ENCODE peak calls at places on chromosomes 4 and X, in seven cellular contexts. U is lower lobe of right lung, G is ovary, E is left lung, I is left ventricle myocardium inferior, Z is endothelial cell of umbilical vein, Q is NT2/D1. O is an unnamed sample.

GRCh38 chrX:149198980-149199732 is 305.9 kb downstream of the IDS start:
- DNase-seq in U (no peak), G (no peak), E (no peak), I (no peak), Z (no peak), Q (no peak), O (no peak)

GRCh38 chr4:150248181-150248580 is 169.9 kb downstream of the DCLK2 start:
- DNase-seq in U (no peak), G (no peak), E (no peak), I (no peak), Z (no peak), Q (no peak), O (no peak)

GRCh38 chr4:53990641-53991040 is 73.8 kb downstream of the CHIC2 start:
- DNase-seq in U (no peak), G (no peak), E (no peak), I (no peak), Z (peak; percentile 38), Q (no peak), O (no peak)

GRCh38 chrX:152912121-152912520 is 14.3 kb downstream of the ZNF185 start:
- DNase-seq in U (no peak), G (no peak), E (no peak), I (no peak), Z (no peak), Q (no peak), O (peak; percentile 75)

GRCh38 chr4:121138014-121138413 is 26.1 kb downstream of the TNIP3 start:
- DNase-seq in U (no peak), G (no peak), E (no peak), I (no peak), Z (no peak), Q (no peak), O (no peak)

GRCh38 chrX:153582896-153583295 is 16.0 kb downstream of the CCNQ start:
- DNase-seq in U (peak; percentile 50), G (no peak), E (no peak), I (peak; percentile 24), Z (peak; percentile 25), Q (no peak), O (peak; percentile 51)

GRCh38 chr4:48779095-48779997 is 733 bp downstream of the FRYL start:
- DNase-seq in U (peak; percentile 82), G (peak; percentile 75), E (peak; percentile 93), I (peak; percentile 77), Z (peak; percentile 69), Q (peak; percentile 13), O (peak; percentile 79)

GRCh38 chr4:163915896-163916295 is 421.4 kb downstream of the TMA16 start:
- DNase-seq in U (no peak), G (no peak), E (no peak), I (no peak), Z (no peak), Q (no peak), O (no peak)

GRCh38 chr4:147799986-147800555 is 68.2 kb downstream of the ARHGAP10 start:
- DNase-seq in U (no peak), G (no peak), E (no peak), I (no peak), Z (no peak), Q (no peak), O (peak; percentile 10)

GRCh38 chrX:16310326-16310725 is 143.0 kb downstream of the MAGEB17 start:
- DNase-seq in U (no peak), G (no peak), E (no peak), I (no peak), Z (no peak), Q (no peak), O (no peak)

GRCh38 chr4:40621229-40621591 is 8.5 kb downstream of the RBM47 start:
- DNase-seq in U (no peak), G (no peak), E (no peak), I (no peak), Z (no peak), Q (no peak), O (no peak)

GRCh38 chrX:107630031-107630689 is 1.9 kb downstream of the PRPS1 start:
- DNase-seq in U (no peak), G (no peak), E (no peak), I (no peak), Z (no peak), Q (no peak), O (no peak)

GRCh38 chr4:143421609-143422008 is 84.9 kb downstream of the GAB1 start:
- DNase-seq in U (no peak), G (no peak), E (no peak), I (no peak), Z (no peak), Q (no peak), O (no peak)

GRCh38 chrX:97398030-97398551 is 514.4 kb downstream of the RPA4 start:
- DNase-seq in U (no peak), G (no peak), E (no peak), I (no peak), Z (no peak), Q (no peak), O (peak; percentile 6)

GRCh38 chr4:8599657-8600056 is 7.1 kb downstream of the CPZ start:
- DNase-seq in U (no peak), G (peak; percentile 66), E (peak; percentile 57), I (no peak), Z (no peak), Q (no peak), O (no peak)

GRCh38 chr4:54746228-54746627 is 88.5 kb downstream of the KIT start:
- DNase-seq in U (no peak), G (no peak), E (no peak), I (no peak), Z (no peak), Q (no peak), O (no peak)

GRCh38 chrX:72105436-72105835 is 26.3 kb downstream of the RTL5 start:
- DNase-seq in U (no peak), G (no peak), E (no peak), I (no peak), Z (no peak), Q (no peak), O (no peak)

GRCh38 chr4:4712800-4713528 is 146.5 kb upstream of the MSX1 start:
- DNase-seq in U (no peak), G (no peak), E (no peak), I (no peak), Z (no peak), Q (peak; percentile 63), O (no peak)

GRCh38 chr4:161555689-161556660 is 607.8 kb downstream of the FSTL5 start:
- DNase-seq in U (no peak), G (no peak), E (no peak), I (no peak), Z (peak; percentile 79), Q (no peak), O (no peak)

GRCh38 chr4:161554372-161554990 is 609.3 kb downstream of the FSTL5 start:
- DNase-seq in U (no peak), G (no peak), E (no peak), I (no peak), Z (peak; percentile 82), Q (no peak), O (no peak)
- H3K4me3 ChIP-seq in U (no peak overlapping the region), G (no peak overlapping the region), E (no peak overlapping the region), I (no peak overlapping the region), Z (no peak overlapping the region), Q (no peak overlapping the region), O (no peak overlapping the region)

GRCh38 chrX:41064028-41064427 is 21.2 kb upstream of the USP9X start:
- DNase-seq in U (no peak), G (no peak), E (no peak), I (no peak), Z (no peak), Q (no peak), O (no peak)
- H3K27me3 ChIP-seq in U (no peaks in the 10 kb centered on the region), G (no peaks in the 10 kb centered on the region), E (no peaks in the 10 kb centered on the region), I (no peaks in the 10 kb centered on the region), Z (no peaks in the 10 kb centered on the region), Q (no peaks in the 10 kb centered on the region), O (no peaks in the 10 kb centered on the region)

DNA sequence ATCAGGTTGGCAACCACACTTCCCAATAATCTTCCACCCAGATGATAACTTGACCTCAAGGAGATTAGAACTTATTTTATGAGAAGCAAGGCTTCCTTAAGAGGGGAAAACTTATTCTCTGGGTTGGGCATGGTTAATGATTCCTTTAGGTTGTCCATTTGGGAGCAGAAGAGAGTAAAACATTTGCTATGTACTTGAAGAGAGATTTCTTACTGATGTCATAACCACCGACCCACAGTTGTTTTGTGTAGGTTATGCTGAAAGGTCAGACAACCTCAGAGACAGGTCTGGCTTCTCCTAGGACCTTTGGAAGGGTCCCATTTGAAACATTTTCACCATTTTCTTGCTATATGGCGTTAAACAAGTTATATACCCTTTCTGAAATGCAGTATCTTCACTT is 56.1 kb downstream of the FAM114A1 start:
- DNase-seq in U (no peak), G (no peak), E (no peak), I (no peak), Z (no peak), Q (no peak), O (no peak)
- H3K36me3 ChIP-seq in U (peaks cover 97% of the 10 kb centered on the region), G (no peaks in the 10 kb centered on the region), E (no peaks in the 10 kb centered on the region), I (peaks cover 71% of the 10 kb centered on the region), Z (peaks cover 7% of the 10 kb centered on the region), Q (peaks cover 42% of the 10 kb centered on the region), O (no peaks in the 10 kb centered on the region)

GRCh38 chr4:186566068-186566467 is 10.7 kb upstream of the MTNR1A start:
- DNase-seq in U (no peak), G (no peak), E (no peak), I (no peak), Z (no peak), Q (no peak), O (no peak)

GRCh38 chr4:186569533-186570192 is 14.3 kb upstream of the MTNR1A start:
- DNase-seq in U (no peak), G (no peak), E (no peak), I (no peak), Z (no peak), Q (no peak), O (no peak)

DNA sequence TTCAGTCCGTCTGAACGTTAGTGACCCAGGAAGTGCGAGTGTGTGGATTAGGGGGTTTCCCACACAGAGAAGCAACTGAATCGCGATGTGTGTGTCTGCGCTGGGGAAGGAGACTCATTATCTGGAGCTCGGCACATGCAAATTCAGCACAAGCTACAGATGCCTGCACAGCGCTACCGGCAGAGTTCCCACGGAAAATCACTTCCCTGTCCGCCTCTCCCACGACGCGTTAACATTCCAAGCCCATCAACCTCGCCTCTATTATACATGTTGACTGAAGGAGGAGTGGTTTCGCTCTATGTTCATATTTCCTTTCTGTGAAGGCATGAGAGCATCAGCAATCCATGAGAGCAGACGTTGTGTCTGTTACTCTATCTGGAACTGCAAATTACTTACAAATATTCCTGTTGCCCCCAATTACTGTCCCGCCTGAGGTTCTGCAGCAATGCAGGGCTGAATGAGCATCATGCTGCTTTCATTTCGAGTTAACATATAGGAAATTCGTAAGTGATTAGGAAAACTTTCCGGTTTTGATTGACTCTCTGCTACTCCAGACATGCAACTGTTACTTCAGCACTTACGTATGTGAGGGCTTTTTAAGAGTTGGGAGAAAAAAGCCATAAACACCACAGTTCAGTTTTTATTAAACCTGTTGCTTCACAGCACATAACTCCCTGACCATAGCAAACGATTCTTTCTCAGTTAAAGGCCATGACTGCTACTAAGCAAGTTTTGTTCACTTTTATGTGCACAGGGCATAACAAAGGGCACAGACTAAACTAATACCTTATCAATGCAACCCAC is 15.0 kb upstream of the MTNR1A start:
- DNase-seq in U (no peak), G (no peak), E (no peak), I (no peak), Z (no peak), Q (no peak), O (no peak)
- H3K4me3 ChIP-seq in U (peak overlapping the region; percentile 19), G (no peak overlapping the region), E (no peak overlapping the region), I (peak overlapping the region; percentile 43), Z (no peak overlapping the region), Q (no peak overlapping the region), O (no peak overlapping the region)